ENCODE peak calls at places on chromosomes 7 and 10, in six cellular contexts. E is HepG2, F is upper lobe of left lung, U is A549, X is K562, D is GM12878. V is an unnamed sample.

GRCh38 chr7:121451367-121452073 is 55.4 kb upstream of the FAM3C start:
- ATAC-seq in E (no peak), F (no peak), U (no peak), X (peak), D (peak), V (no peak)

GRCh38 chr10:3763852-3764625 is 21.0 kb downstream of the KLF6 start:
- ATAC-seq in E (peak), F (no peak), U (peak), X (peak), D (no peak), V (no peak)

GRCh38 chr7:21064698-21065648 is 278.3 kb upstream of the SP8 start:
- ATAC-seq in E (peak), F (no peak), U (peak), X (no peak), D (no peak), V (no peak)

GRCh38 chr7:43385856-43386255 is 197.1 kb upstream of the STK17A start:
- ATAC-seq in E (no peak), F (no peak), U (no peak), X (no peak), D (no peak), V (no peak)

GRCh38 chr10:133059093-133059470 is 28.6 kb upstream of the ADGRA1 start:
- ATAC-seq in E (no peak), F (no peak), U (no peak), X (no peak), D (no peak), V (no peak)

GRCh38 chr7:101804087-101804631 is 13.3 kb upstream of the CUX1 start:
- ATAC-seq in E (no peak), F (peak), U (no peak), X (no peak), D (no peak), V (no peak)

GRCh38 chr7:98643232-98643985 is 26.3 kb downstream of the NPTX2 start:
- ATAC-seq in E (peak), F (peak), U (peak), X (no peak), D (peak), V (no peak)

GRCh38 chr7:134462337-134462925 is 3.5 kb upstream of the AKR1B1 start:
- ATAC-seq in E (no peak), F (no peak), U (no peak), X (no peak), D (no peak), V (no peak)

GRCh38 chr10:11018426-11018818 is 750 bp downstream of the CELF2 start:
- ATAC-seq in E (no peak), F (no peak), U (no peak), X (no peak), D (no peak), V (peak)

GRCh38 chr10:58237014-58237830 is 30.5 kb downstream of the IPMK start:
- ATAC-seq in E (peak), F (no peak), U (peak), X (no peak), D (no peak), V (no peak)

GRCh38 chr7:30087371-30087770 is 47.4 kb upstream of the MTURN start:
- ATAC-seq in E (no peak), F (no peak), U (no peak), X (no peak), D (peak), V (no peak)

GRCh38 chr10:29643785-29644501 is 9.2 kb upstream of the SVIL start:
- ATAC-seq in E (no peak), F (no peak), U (no peak), X (no peak), D (no peak), V (peak)

GRCh38 chr10:102502337-102503151 is at the start of gene ACTR1A:
- ATAC-seq in E (peak), F (peak), U (peak), X (peak), D (peak), V (peak)
- TF ChIP-seq EP300 in E (no peak), F (no peak), U (no peak), X (no peak), D (no peak), V (no peak)

GRCh38 chr10:73044378-73045285 is 52.0 kb downstream of the P4HA1 start:
- ATAC-seq in E (no peak), F (no peak), U (peak), X (no peak), D (no peak), V (peak)
- H3K27ac ChIP-seq in E (no peak), F (no peak), U (peak), X (no peak), D (no peak), V (peak)

GRCh38 chr7:5776894-5777645 is 4.4 kb downstream of the RNF216 start:
- ATAC-seq in E (no peak), F (no peak), U (no peak), X (no peak), D (no peak), V (no peak)
- TF ChIP-seq EP300 in E (no peak), F (no peak), U (no peak), X (no peak), D (no peak), V (no peak)

GRCh38 chr10:125000366-125001312 is 58.7 kb downstream of the ZRANB1 start:
- ATAC-seq in E (peak), F (no peak), U (no peak), X (no peak), D (peak), V (no peak)
- H3K27ac ChIP-seq in E (no peak), F (peak), U (no peak), X (no peak), D (no peak), V (peak)

DNA sequence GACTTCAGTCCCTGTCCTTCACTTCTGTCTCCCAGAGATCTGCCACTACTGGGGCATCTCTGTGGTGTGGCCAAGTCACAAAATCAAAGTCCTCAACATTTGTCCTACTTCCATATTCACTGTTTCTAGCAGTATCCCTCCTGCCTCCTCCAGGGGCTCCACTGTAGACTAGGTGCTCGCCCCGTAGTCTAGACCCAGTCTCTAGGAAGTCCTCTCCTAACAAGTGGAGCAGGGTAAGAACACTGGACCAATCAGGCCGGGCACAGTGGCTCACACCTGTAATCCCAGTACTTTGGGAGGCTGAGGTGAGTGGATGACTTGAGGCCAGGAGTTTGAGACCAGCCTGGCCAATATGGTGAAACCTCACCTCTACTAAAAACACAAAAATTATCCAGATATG is 57.4 kb downstream of the SKIDA1 start:
- ATAC-seq in E (peak), F (no peak), U (no peak), X (peak), D (no peak), V (no peak)
- TF ChIP-seq EP300 in E (no peak), F (no peak), U (no peak), X (no peak), D (no peak), V (no peak)

GRCh38 chr10:60871215-60871614 is 72.8 kb downstream of the RHOBTB1 start:
- ATAC-seq in E (no peak), F (no peak), U (no peak), X (no peak), D (no peak), V (no peak)
- H3K27ac ChIP-seq in E (no peak), F (no peak), U (no peak), X (no peak), D (no peak), V (no peak)

GRCh38 chr7:131226116-131226562 is 101.5 kb upstream of the MKLN1 start:
- ATAC-seq in E (peak), F (no peak), U (peak), X (no peak), D (peak), V (peak)

GRCh38 chr7:131224996-131225395 is 102.7 kb upstream of the MKLN1 start:
- ATAC-seq in E (no peak), F (no peak), U (peak), X (peak), D (no peak), V (no peak)

GRCh38 chr7:131222171-131222570 is 105.5 kb upstream of the MKLN1 start:
- ATAC-seq in E (no peak), F (no peak), U (no peak), X (peak), D (peak), V (no peak)

GRCh38 chr7:131223151-131223550 is 104.5 kb upstream of the MKLN1 start:
- ATAC-seq in E (no peak), F (no peak), U (no peak), X (no peak), D (no peak), V (no peak)

GRCh38 chr7:131225619-131226101 is 102.0 kb upstream of the MKLN1 start:
- ATAC-seq in E (peak), F (peak), U (peak), X (peak), D (peak), V (peak)
- TF ChIP-seq EP300 in E (no peak), F (peak), U (peak), X (no peak), D (no peak), V (no peak)

DNA sequence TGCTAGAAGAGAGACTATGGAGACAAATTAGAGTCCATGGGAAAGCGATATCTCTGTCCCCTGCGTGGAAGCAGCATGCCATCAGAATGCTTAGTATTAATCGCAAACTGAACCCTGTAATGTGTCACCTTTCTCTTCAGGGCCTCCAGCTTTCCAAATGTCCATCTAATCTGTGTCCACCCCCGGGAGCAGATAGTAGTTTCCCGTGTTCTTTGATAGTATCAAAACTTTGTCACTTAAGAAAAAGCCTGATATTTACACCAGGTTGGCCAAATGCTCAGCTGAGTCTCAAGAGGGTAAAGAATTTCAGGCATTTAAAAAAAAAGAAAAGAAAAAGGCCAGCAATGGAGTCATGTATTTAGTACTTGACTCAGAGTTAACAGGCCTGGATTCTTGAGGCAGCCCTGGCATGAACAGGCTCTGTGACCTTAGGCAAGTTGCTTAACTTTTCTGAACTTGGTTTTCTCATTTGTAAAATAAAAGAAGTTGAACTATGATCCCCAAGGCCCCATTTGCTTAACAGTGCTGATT is 10.4 kb upstream of the GSAP start:
- ATAC-seq in E (no peak), F (peak), U (peak), X (no peak), D (peak), V (no peak)
- H3K27ac ChIP-seq in E (peak), F (peak), U (peak), X (no peak), D (peak), V (no peak)

V was measured in gastroesophageal sphincter.